ENCODE peak calls at places on chromosome 12, in six cellular contexts. One of them, this sample, is unnamed.

GRCh38 chr12:100128509-100128908 is 14.2 kb downstream of the BLTP3B start:
- DNase-seq in transverse colon: peak
- DNase-seq in lower lobe of right lung: no peak
- DNase-seq in GM12865: no peak
- DNase-seq in AG09309: no peak
- DNase-seq in lower leg skin: peak
- DNase-seq in this sample: no peak

GRCh38 chr12:108826807-108827721 is 30.3 kb downstream of the SSH1 start:
- DNase-seq in GM12865: no peak
- DNase-seq in lower leg skin: no peak
- DNase-seq in AG09309: no peak
- DNase-seq in transverse colon: no peak
- DNase-seq in lower lobe of right lung: peak
- DNase-seq in this sample: no peak

GRCh38 chr12:81627336-81628189 is 131.6 kb downstream of the PPFIA2 start:
- DNase-seq in GM12865: peak
- DNase-seq in transverse colon: no peak
- DNase-seq in AG09309: peak
- DNase-seq in lower lobe of right lung: no peak
- DNase-seq in lower leg skin: no peak
- DNase-seq in this sample: no peak

GRCh38 chr12:130700492-130701401 is 15.4 kb downstream of the RIMBP2 start:
- DNase-seq in lower lobe of right lung: no peak
- DNase-seq in lower leg skin: no peak
- DNase-seq in transverse colon: no peak
- DNase-seq in AG09309: no peak
- DNase-seq in GM12865: no peak
- DNase-seq in this sample: no peak

GRCh38 chr12:110741371-110741770 is 1.3 kb downstream of the PPP1CC start:
- DNase-seq in AG09309: no peak
- DNase-seq in transverse colon: no peak
- DNase-seq in lower leg skin: no peak
- DNase-seq in lower lobe of right lung: no peak
- DNase-seq in GM12865: peak
- DNase-seq in this sample: no peak

GRCh38 chr12:29070309-29070708 is 78.8 kb upstream of the FAR2 start:
- DNase-seq in AG09309: no peak
- DNase-seq in lower leg skin: no peak
- DNase-seq in GM12865: no peak
- DNase-seq in transverse colon: no peak
- DNase-seq in lower lobe of right lung: no peak
- DNase-seq in this sample: no peak

GRCh38 chr12:53532026-53532425 is 24.7 kb upstream of the NPFF start:
- DNase-seq in AG09309: no peak
- DNase-seq in lower leg skin: no peak
- DNase-seq in transverse colon: no peak
- DNase-seq in GM12865: no peak
- DNase-seq in lower lobe of right lung: no peak
- DNase-seq in this sample: no peak

GRCh38 chr12:23204933-23205778 is 580.2 kb downstream of the ETNK1 start:
- DNase-seq in AG09309: peak
- DNase-seq in lower leg skin: no peak
- DNase-seq in GM12865: peak
- DNase-seq in transverse colon: no peak
- DNase-seq in lower lobe of right lung: no peak
- DNase-seq in this sample: peak

GRCh38 chr12:29431516-29431915 is 50.5 kb upstream of the ERGIC2 start:
- DNase-seq in lower leg skin: no peak
- DNase-seq in lower lobe of right lung: no peak
- DNase-seq in AG09309: no peak
- DNase-seq in transverse colon: no peak
- DNase-seq in GM12865: no peak
- DNase-seq in this sample: no peak

GRCh38 chr12:53069621-53070410 is 9.4 kb downstream of the SPRYD3 start:
- DNase-seq in lower lobe of right lung: no peak
- DNase-seq in AG09309: no peak
- DNase-seq in transverse colon: no peak
- DNase-seq in GM12865: no peak
- DNase-seq in lower leg skin: peak
- DNase-seq in this sample: no peak

GRCh38 chr12:91361864-91362263 is 179.2 kb upstream of the DCN start:
- DNase-seq in AG09309: no peak
- DNase-seq in transverse colon: no peak
- DNase-seq in lower leg skin: no peak
- DNase-seq in lower lobe of right lung: no peak
- DNase-seq in GM12865: peak
- DNase-seq in this sample: peak

GRCh38 chr12:20368653-20369163 is 371 bp downstream of the PDE3A start:
- DNase-seq in transverse colon: peak
- DNase-seq in GM12865: no peak
- DNase-seq in lower lobe of right lung: no peak
- DNase-seq in lower leg skin: no peak
- DNase-seq in AG09309: no peak
- DNase-seq in this sample: peak

GRCh38 chr12:5546616-5547015 is 114.7 kb downstream of the NTF3 start:
- DNase-seq in lower lobe of right lung: no peak
- DNase-seq in transverse colon: no peak
- DNase-seq in AG09309: peak
- DNase-seq in GM12865: no peak
- DNase-seq in lower leg skin: no peak
- DNase-seq in this sample: no peak

GRCh38 chr12:102596016-102596415 is 115.7 kb upstream of the IGF1 start:
- DNase-seq in lower lobe of right lung: no peak
- DNase-seq in AG09309: no peak
- DNase-seq in lower leg skin: no peak
- DNase-seq in GM12865: no peak
- DNase-seq in transverse colon: no peak
- DNase-seq in this sample: no peak

GRCh38 chr12:93943766-93944165 is 204.6 kb upstream of the PLXNC1 start:
- DNase-seq in lower lobe of right lung: no peak
- DNase-seq in AG09309: no peak
- DNase-seq in lower leg skin: peak
- DNase-seq in GM12865: no peak
- DNase-seq in transverse colon: no peak
- DNase-seq in this sample: no peak

GRCh38 chr12:99898645-99899044 is 86.1 kb downstream of the ANKS1B start:
- DNase-seq in lower leg skin: no peak
- DNase-seq in transverse colon: no peak
- DNase-seq in GM12865: no peak
- DNase-seq in AG09309: no peak
- DNase-seq in lower lobe of right lung: no peak
- DNase-seq in this sample: no peak

GRCh38 chr12:13563743-13564125 is 367.2 kb downstream of the EMP1 start:
- DNase-seq in transverse colon: no peak
- DNase-seq in GM12865: no peak
- DNase-seq in lower leg skin: no peak
- DNase-seq in lower lobe of right lung: no peak
- DNase-seq in AG09309: no peak
- DNase-seq in this sample: no peak

GRCh38 chr12:93622485-93622884 is 50.0 kb downstream of the SOCS2 start:
- DNase-seq in lower leg skin: no peak
- DNase-seq in transverse colon: no peak
- DNase-seq in AG09309: peak
- DNase-seq in GM12865: no peak
- DNase-seq in lower lobe of right lung: no peak
- DNase-seq in this sample: no peak

GRCh38 chr12:131242741-131243496 is 289.2 kb downstream of the ADGRD1 start:
- DNase-seq in lower lobe of right lung: no peak
- DNase-seq in GM12865: peak
- DNase-seq in lower leg skin: no peak
- DNase-seq in AG09309: no peak
- DNase-seq in transverse colon: no peak
- DNase-seq in this sample: no peak

GRCh38 chr12:15393995-15394394 is 71.7 kb downstream of the PTPRO start:
- DNase-seq in lower lobe of right lung: no peak
- DNase-seq in AG09309: no peak
- DNase-seq in GM12865: no peak
- DNase-seq in transverse colon: no peak
- DNase-seq in lower leg skin: no peak
- DNase-seq in this sample: no peak

GRCh38 chr12:8057839-8058238 is 8.3 kb downstream of the C3AR1 start:
- DNase-seq in lower leg skin: no peak
- DNase-seq in transverse colon: no peak
- DNase-seq in lower lobe of right lung: no peak
- DNase-seq in AG09309: peak
- DNase-seq in GM12865: no peak
- DNase-seq in this sample: no peak

GRCh38 chr12:80045594-80045993 is 53.7 kb upstream of the OTOGL start:
- DNase-seq in AG09309: peak
- DNase-seq in transverse colon: no peak
- DNase-seq in lower lobe of right lung: no peak
- DNase-seq in lower leg skin: no peak
- DNase-seq in GM12865: no peak
- DNase-seq in this sample: no peak

GRCh38 chr12:98763656-98764055 is 118.6 kb downstream of the APAF1 start:
- DNase-seq in lower leg skin: no peak
- DNase-seq in AG09309: no peak
- DNase-seq in lower lobe of right lung: no peak
- DNase-seq in GM12865: no peak
- DNase-seq in transverse colon: no peak
- DNase-seq in this sample: no peak
- TF ChIP-seq CTCF in lower leg skin: no peak
- TF ChIP-seq CTCF in AG09309: no peak
- TF ChIP-seq CTCF in lower lobe of right lung: no peak
- TF ChIP-seq CTCF in GM12865: no peak
- TF ChIP-seq CTCF in transverse colon: no peak
- TF ChIP-seq CTCF in this sample: no peak

DNA sequence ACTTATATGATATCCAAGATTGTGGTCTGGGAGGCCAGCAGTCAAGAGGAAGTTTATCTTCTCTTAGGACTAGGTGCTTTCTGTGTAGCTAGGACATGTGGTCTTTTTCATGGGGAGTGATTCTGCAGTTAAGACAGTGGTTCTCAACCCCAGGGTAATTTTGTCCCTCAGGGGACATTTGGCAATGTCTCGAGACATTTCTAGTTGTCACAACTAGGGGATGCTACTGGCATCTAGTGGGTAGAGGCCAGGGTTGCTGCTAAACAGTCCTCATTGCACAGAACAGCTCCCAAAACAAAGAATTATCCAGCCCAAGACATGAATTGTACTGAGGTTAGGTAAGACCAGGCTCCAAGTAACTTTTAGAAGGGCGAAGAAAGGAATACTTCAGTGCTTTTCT is 20.0 kb downstream of the AMDHD1 start:
- DNase-seq in lower lobe of right lung: no peak
- DNase-seq in transverse colon: no peak
- DNase-seq in lower leg skin: no peak
- DNase-seq in AG09309: no peak
- DNase-seq in GM12865: peak
- DNase-seq in this sample: no peak
- TF ChIP-seq CTCF in lower lobe of right lung: no peak
- TF ChIP-seq CTCF in transverse colon: no peak
- TF ChIP-seq CTCF in lower leg skin: no peak
- TF ChIP-seq CTCF in AG09309: peak
- TF ChIP-seq CTCF in GM12865: peak
- TF ChIP-seq CTCF in this sample: no peak

DNA sequence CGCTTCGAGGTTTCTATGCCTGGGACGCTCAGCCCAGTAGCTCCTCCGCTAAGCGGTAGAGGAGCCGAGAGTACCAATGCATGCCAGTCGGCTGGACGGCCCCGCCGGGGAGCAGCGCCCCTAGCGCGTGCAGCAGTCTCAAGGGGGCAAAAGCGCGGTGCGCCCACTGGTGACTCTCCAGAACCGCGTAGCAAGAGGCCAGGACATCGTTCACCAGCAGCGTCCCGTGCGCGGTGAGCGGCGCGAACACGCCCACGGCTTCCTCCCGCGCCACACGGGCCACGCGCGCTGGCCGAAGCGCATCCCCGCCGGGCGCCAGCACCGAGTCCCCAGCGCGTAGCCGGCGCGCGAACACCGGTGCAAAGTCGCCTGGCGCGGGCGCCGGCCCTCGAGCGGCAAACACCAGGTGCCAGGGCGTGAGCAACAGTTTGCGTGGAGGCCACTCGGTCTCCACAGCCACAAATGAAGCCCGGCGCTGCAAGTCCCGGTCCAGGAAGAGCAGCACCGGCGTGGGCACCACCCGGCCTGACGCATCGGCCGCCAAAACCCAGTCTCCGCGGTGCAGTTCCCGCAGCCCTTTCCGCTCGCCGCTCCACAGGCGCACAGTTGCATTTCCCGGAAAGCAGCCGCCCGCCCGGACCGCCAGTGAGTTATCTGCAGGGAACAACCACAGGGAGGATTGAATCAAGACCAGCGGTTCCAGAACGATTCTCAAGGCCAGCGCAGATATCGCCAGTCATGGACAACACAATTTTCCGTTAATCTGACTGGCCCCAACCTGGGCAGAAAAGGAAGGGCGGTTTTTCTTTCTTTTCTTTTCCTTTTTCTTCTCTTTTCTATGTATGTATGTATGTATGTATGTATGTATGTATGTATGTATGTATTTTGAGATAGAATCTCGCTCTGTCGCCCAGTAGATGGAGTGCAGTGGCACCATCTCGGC is 4.5 kb downstream of the DHH start:
- DNase-seq in GM12865: peak
- DNase-seq in lower leg skin: no peak
- DNase-seq in lower lobe of right lung: peak
- DNase-seq in AG09309: no peak
- DNase-seq in transverse colon: no peak
- DNase-seq in this sample: no peak
- TF ChIP-seq CTCF in GM12865: peak
- TF ChIP-seq CTCF in lower leg skin: no peak
- TF ChIP-seq CTCF in lower lobe of right lung: no peak
- TF ChIP-seq CTCF in AG09309: peak
- TF ChIP-seq CTCF in transverse colon: no peak
- TF ChIP-seq CTCF in this sample: peak

GRCh38 chr12:11622774-11623375 is 26.6 kb upstream of the ETV6 start:
- DNase-seq in lower leg skin: no peak
- DNase-seq in transverse colon: no peak
- DNase-seq in AG09309: no peak
- DNase-seq in lower lobe of right lung: no peak
- DNase-seq in GM12865: peak
- DNase-seq in this sample: peak

GRCh38 chr12:11623382-11623781 is 26.1 kb upstream of the ETV6 start:
- DNase-seq in transverse colon: no peak
- DNase-seq in lower lobe of right lung: no peak
- DNase-seq in GM12865: no peak
- DNase-seq in AG09309: no peak
- DNase-seq in lower leg skin: no peak
- DNase-seq in this sample: no peak

GRCh38 chr12:11624126-11624525 is 25.3 kb upstream of the ETV6 start:
- DNase-seq in AG09309: no peak
- DNase-seq in lower leg skin: no peak
- DNase-seq in lower lobe of right lung: no peak
- DNase-seq in GM12865: no peak
- DNase-seq in transverse colon: no peak
- DNase-seq in this sample: no peak

DNA sequence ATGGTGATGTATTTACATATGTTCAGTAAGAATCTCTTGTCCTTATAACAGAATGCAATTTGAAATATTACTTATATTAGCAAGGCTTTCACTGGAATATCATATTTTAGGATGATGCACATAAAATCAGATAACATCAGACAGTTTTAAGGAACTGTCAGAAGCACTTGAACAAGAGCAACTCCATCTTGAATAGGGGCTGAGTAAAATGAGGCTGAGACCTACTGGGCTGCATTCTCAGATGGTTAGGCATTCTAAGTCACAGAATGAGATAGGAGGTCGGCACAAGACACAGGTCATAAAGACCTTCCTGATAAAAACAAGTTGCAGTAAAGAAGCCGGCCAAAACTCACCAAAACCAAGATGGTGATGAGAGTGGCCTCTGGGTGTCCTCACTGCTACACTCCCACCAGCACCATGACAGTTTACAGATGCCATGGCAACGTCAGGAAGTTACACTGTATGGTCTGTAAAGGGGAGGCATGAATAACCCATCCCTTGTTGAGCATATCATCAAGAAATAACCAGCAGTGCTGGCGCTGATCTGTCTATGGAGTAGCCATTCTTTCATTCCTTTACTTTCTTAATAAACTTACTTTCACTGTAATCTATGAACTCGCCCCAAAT is 27.6 kb upstream of the ETV6 start:
- DNase-seq in transverse colon: peak
- DNase-seq in lower leg skin: no peak
- DNase-seq in GM12865: peak
- DNase-seq in AG09309: no peak
- DNase-seq in lower lobe of right lung: no peak
- DNase-seq in this sample: no peak
- TF ChIP-seq CTCF in transverse colon: no peak
- TF ChIP-seq CTCF in lower leg skin: no peak
- TF ChIP-seq CTCF in GM12865: no peak
- TF ChIP-seq CTCF in AG09309: peak
- TF ChIP-seq CTCF in lower lobe of right lung: no peak
- TF ChIP-seq CTCF in this sample: no peak

This sample was measured in GM10248.